ENCODE peak calls at places on chromosomes 12 and 14, in four cellular contexts. One of them, this sample, is unnamed.

GRCh38 chr12:1122803-1123202 is 131.8 kb downstream of the ERC1 start:
- DNase-seq in stimulated activated naive B cell treated with anti-CD40 and anti-IgM and Interleukin-4, amounts not matched to agents 10 μg/mL and 1 μg/mL and 100 μg/mL, for 72 hours: no peak
- DNase-seq in MCF 10A: no peak
- DNase-seq in KG1: no peak
- DNase-seq in this sample: no peak

GRCh38 chr12:113103756-113104450 is 31.7 kb downstream of the RASAL1 start:
- DNase-seq in stimulated activated naive B cell treated with anti-CD40 and anti-IgM and Interleukin-4, amounts not matched to agents 10 μg/mL and 1 μg/mL and 100 μg/mL, for 72 hours: no peak
- DNase-seq in MCF 10A: no peak
- DNase-seq in KG1: no peak
- DNase-seq in this sample: no peak

GRCh38 chr12:122946690-122947271 is 19.5 kb downstream of the ABCB9 start:
- DNase-seq in stimulated activated naive B cell treated with anti-CD40 and anti-IgM and Interleukin-4, amounts not matched to agents 10 μg/mL and 1 μg/mL and 100 μg/mL, for 72 hours: peak; percentile 74
- DNase-seq in MCF 10A: peak; percentile 100
- DNase-seq in KG1: peak; percentile 19
- DNase-seq in this sample: peak; percentile 99

GRCh38 chr12:46744256-46744655 is 81.5 kb downstream of the SLC38A4 start:
- DNase-seq in stimulated activated naive B cell treated with anti-CD40 and anti-IgM and Interleukin-4, amounts not matched to agents 10 μg/mL and 1 μg/mL and 100 μg/mL, for 72 hours: no peak
- DNase-seq in MCF 10A: no peak
- DNase-seq in KG1: no peak
- DNase-seq in this sample: no peak

GRCh38 chr14:65470404-65470880 is 57.9 kb downstream of the FUT8 start:
- DNase-seq in stimulated activated naive B cell treated with anti-CD40 and anti-IgM and Interleukin-4, amounts not matched to agents 10 μg/mL and 1 μg/mL and 100 μg/mL, for 72 hours: no peak
- DNase-seq in MCF 10A: no peak
- DNase-seq in KG1: no peak
- DNase-seq in this sample: no peak

GRCh38 chr14:99660794-99661193 is 15.9 kb downstream of the HHIPL1 start:
- DNase-seq in stimulated activated naive B cell treated with anti-CD40 and anti-IgM and Interleukin-4, amounts not matched to agents 10 μg/mL and 1 μg/mL and 100 μg/mL, for 72 hours: no peak
- DNase-seq in MCF 10A: no peak
- DNase-seq in KG1: no peak
- DNase-seq in this sample: no peak

GRCh38 chr14:30882431-30882830 is 8.1 kb downstream of the COCH start:
- DNase-seq in stimulated activated naive B cell treated with anti-CD40 and anti-IgM and Interleukin-4, amounts not matched to agents 10 μg/mL and 1 μg/mL and 100 μg/mL, for 72 hours: no peak
- DNase-seq in MCF 10A: peak; percentile 45
- DNase-seq in KG1: no peak
- DNase-seq in this sample: no peak

GRCh38 chr14:75518625-75519024 is 3.6 kb upstream of the BATF start:
- DNase-seq in stimulated activated naive B cell treated with anti-CD40 and anti-IgM and Interleukin-4, amounts not matched to agents 10 μg/mL and 1 μg/mL and 100 μg/mL, for 72 hours: no peak
- DNase-seq in MCF 10A: peak; percentile 58
- DNase-seq in KG1: peak; percentile 4
- DNase-seq in this sample: no peak

GRCh38 chr12:19572920-19573558 is 133.7 kb downstream of the AEBP2 start:
- DNase-seq in stimulated activated naive B cell treated with anti-CD40 and anti-IgM and Interleukin-4, amounts not matched to agents 10 μg/mL and 1 μg/mL and 100 μg/mL, for 72 hours: no peak
- DNase-seq in MCF 10A: peak; percentile 76
- DNase-seq in KG1: no peak
- DNase-seq in this sample: peak; percentile 55

GRCh38 chr12:106871477-106871876 is 84.2 kb upstream of the TMEM263 start:
- DNase-seq in stimulated activated naive B cell treated with anti-CD40 and anti-IgM and Interleukin-4, amounts not matched to agents 10 μg/mL and 1 μg/mL and 100 μg/mL, for 72 hours: no peak
- DNase-seq in MCF 10A: no peak
- DNase-seq in KG1: no peak
- DNase-seq in this sample: peak; percentile 10

GRCh38 chr12:26195250-26195640 is at the start of gene SSPN:
- DNase-seq in stimulated activated naive B cell treated with anti-CD40 and anti-IgM and Interleukin-4, amounts not matched to agents 10 μg/mL and 1 μg/mL and 100 μg/mL, for 72 hours: no peak
- DNase-seq in MCF 10A: no peak
- DNase-seq in KG1: peak; percentile 65
- DNase-seq in this sample: peak; percentile 41

GRCh38 chr12:110120878-110121277 is 3.3 kb upstream of the IFT81 start:
- DNase-seq in stimulated activated naive B cell treated with anti-CD40 and anti-IgM and Interleukin-4, amounts not matched to agents 10 μg/mL and 1 μg/mL and 100 μg/mL, for 72 hours: no peak
- DNase-seq in MCF 10A: no peak
- DNase-seq in KG1: no peak
- DNase-seq in this sample: no peak

GRCh38 chr14:106013879-106014376 is 487.5 kb downstream of the TMEM121 start:
- DNase-seq in stimulated activated naive B cell treated with anti-CD40 and anti-IgM and Interleukin-4, amounts not matched to agents 10 μg/mL and 1 μg/mL and 100 μg/mL, for 72 hours: no peak
- DNase-seq in MCF 10A: no peak
- DNase-seq in KG1: no peak
- DNase-seq in this sample: no peak

GRCh38 chr14:32202468-32202865 is 602 bp downstream of the RNU6-8 start:
- DNase-seq in stimulated activated naive B cell treated with anti-CD40 and anti-IgM and Interleukin-4, amounts not matched to agents 10 μg/mL and 1 μg/mL and 100 μg/mL, for 72 hours: no peak
- DNase-seq in MCF 10A: no peak
- DNase-seq in KG1: no peak
- DNase-seq in this sample: no peak

GRCh38 chr14:105187935-105188524 is 6.9 kb upstream of the NUDT14 start:
- DNase-seq in stimulated activated naive B cell treated with anti-CD40 and anti-IgM and Interleukin-4, amounts not matched to agents 10 μg/mL and 1 μg/mL and 100 μg/mL, for 72 hours: no peak
- DNase-seq in MCF 10A: no peak
- DNase-seq in KG1: no peak
- DNase-seq in this sample: no peak

GRCh38 chr14:22657861-22658260 is 13.7 kb upstream of the OR6J1 start:
- DNase-seq in stimulated activated naive B cell treated with anti-CD40 and anti-IgM and Interleukin-4, amounts not matched to agents 10 μg/mL and 1 μg/mL and 100 μg/mL, for 72 hours: no peak
- DNase-seq in MCF 10A: peak; percentile 50
- DNase-seq in KG1: no peak
- DNase-seq in this sample: peak; percentile 76

GRCh38 chr14:51614707-51615106 is 37.0 kb upstream of the FRMD6 start:
- DNase-seq in stimulated activated naive B cell treated with anti-CD40 and anti-IgM and Interleukin-4, amounts not matched to agents 10 μg/mL and 1 μg/mL and 100 μg/mL, for 72 hours: no peak
- DNase-seq in MCF 10A: no peak
- DNase-seq in KG1: no peak
- DNase-seq in this sample: peak; percentile 41

GRCh38 chr14:34733245-34733644 is 18.9 kb upstream of the CFL2 start:
- DNase-seq in stimulated activated naive B cell treated with anti-CD40 and anti-IgM and Interleukin-4, amounts not matched to agents 10 μg/mL and 1 μg/mL and 100 μg/mL, for 72 hours: no peak
- DNase-seq in MCF 10A: no peak
- DNase-seq in KG1: no peak
- DNase-seq in this sample: peak; percentile 85

GRCh38 chr12:1836854-1837411 is 16.6 kb downstream of the LRTM2 start:
- DNase-seq in stimulated activated naive B cell treated with anti-CD40 and anti-IgM and Interleukin-4, amounts not matched to agents 10 μg/mL and 1 μg/mL and 100 μg/mL, for 72 hours: no peak
- DNase-seq in MCF 10A: no peak
- DNase-seq in KG1: no peak
- DNase-seq in this sample: peak; percentile 38

GRCh38 chr12:42166501-42166900 is 21.8 kb upstream of the GXYLT1 start:
- DNase-seq in stimulated activated naive B cell treated with anti-CD40 and anti-IgM and Interleukin-4, amounts not matched to agents 10 μg/mL and 1 μg/mL and 100 μg/mL, for 72 hours: no peak
- DNase-seq in MCF 10A: no peak
- DNase-seq in KG1: no peak
- DNase-seq in this sample: no peak

GRCh38 chr14:102155150-102155549 is 15.5 kb downstream of the WDR20 start:
- DNase-seq in stimulated activated naive B cell treated with anti-CD40 and anti-IgM and Interleukin-4, amounts not matched to agents 10 μg/mL and 1 μg/mL and 100 μg/mL, for 72 hours: no peak
- DNase-seq in MCF 10A: no peak
- DNase-seq in KG1: no peak
- DNase-seq in this sample: peak; percentile 56

GRCh38 chr14:104686624-104687517 is 2.5 kb upstream of the INF2 start:
- DNase-seq in stimulated activated naive B cell treated with anti-CD40 and anti-IgM and Interleukin-4, amounts not matched to agents 10 μg/mL and 1 μg/mL and 100 μg/mL, for 72 hours: no peak
- DNase-seq in MCF 10A: no peak
- DNase-seq in KG1: no peak
- DNase-seq in this sample: no peak

GRCh38 chr14:35400707-35401421 is 3.7 kb downstream of the NFKBIA start:
- DNase-seq in stimulated activated naive B cell treated with anti-CD40 and anti-IgM and Interleukin-4, amounts not matched to agents 10 μg/mL and 1 μg/mL and 100 μg/mL, for 72 hours: no peak
- DNase-seq in MCF 10A: peak; percentile 67
- DNase-seq in KG1: no peak
- DNase-seq in this sample: no peak

GRCh38 chr12:21527451-21528180 is 1.5 kb downstream of the SPX start:
- DNase-seq in stimulated activated naive B cell treated with anti-CD40 and anti-IgM and Interleukin-4, amounts not matched to agents 10 μg/mL and 1 μg/mL and 100 μg/mL, for 72 hours: peak; percentile 60
- DNase-seq in MCF 10A: peak; percentile 69
- DNase-seq in KG1: no peak
- DNase-seq in this sample: peak; percentile 26

GRCh38 chr14:62468946-62469345 is 576.3 kb downstream of the KCNH5 start:
- DNase-seq in stimulated activated naive B cell treated with anti-CD40 and anti-IgM and Interleukin-4, amounts not matched to agents 10 μg/mL and 1 μg/mL and 100 μg/mL, for 72 hours: no peak
- DNase-seq in MCF 10A: no peak
- DNase-seq in KG1: no peak
- DNase-seq in this sample: no peak

GRCh38 chr12:111441107-111441928 is 35.6 kb downstream of the SH2B3 start:
- DNase-seq in stimulated activated naive B cell treated with anti-CD40 and anti-IgM and Interleukin-4, amounts not matched to agents 10 μg/mL and 1 μg/mL and 100 μg/mL, for 72 hours: no peak
- DNase-seq in MCF 10A: no peak
- DNase-seq in KG1: no peak
- DNase-seq in this sample: no peak

GRCh38 chr12:26566186-26566585 is 266.8 kb downstream of the ITPR2 start:
- DNase-seq in stimulated activated naive B cell treated with anti-CD40 and anti-IgM and Interleukin-4, amounts not matched to agents 10 μg/mL and 1 μg/mL and 100 μg/mL, for 72 hours: no peak
- DNase-seq in MCF 10A: no peak
- DNase-seq in KG1: no peak
- DNase-seq in this sample: no peak

GRCh38 chr14:59333668-59334067 is 131.5 kb downstream of the GPR135 start:
- DNase-seq in stimulated activated naive B cell treated with anti-CD40 and anti-IgM and Interleukin-4, amounts not matched to agents 10 μg/mL and 1 μg/mL and 100 μg/mL, for 72 hours: no peak
- DNase-seq in MCF 10A: peak; percentile 88
- DNase-seq in KG1: no peak
- DNase-seq in this sample: peak; percentile 99

GRCh38 chr12:132408626-132409494 is 79.5 kb upstream of the GALNT9 start:
- DNase-seq in stimulated activated naive B cell treated with anti-CD40 and anti-IgM and Interleukin-4, amounts not matched to agents 10 μg/mL and 1 μg/mL and 100 μg/mL, for 72 hours: no peak
- DNase-seq in MCF 10A: no peak
- DNase-seq in KG1: no peak
- DNase-seq in this sample: no peak

GRCh38 chr14:50631408-50631821 is 36.7 kb downstream of the SAV1 start:
- DNase-seq in stimulated activated naive B cell treated with anti-CD40 and anti-IgM and Interleukin-4, amounts not matched to agents 10 μg/mL and 1 μg/mL and 100 μg/mL, for 72 hours: no peak
- DNase-seq in MCF 10A: no peak
- DNase-seq in KG1: no peak
- DNase-seq in this sample: no peak

GRCh38 chr12:6135071-6135470 is 10.6 kb upstream of the VWF start:
- DNase-seq in stimulated activated naive B cell treated with anti-CD40 and anti-IgM and Interleukin-4, amounts not matched to agents 10 μg/mL and 1 μg/mL and 100 μg/mL, for 72 hours: no peak
- DNase-seq in MCF 10A: no peak
- DNase-seq in KG1: no peak
- DNase-seq in this sample: no peak

GRCh38 chr12:111758120-111758561 is 8.6 kb upstream of the ALDH2 start:
- DNase-seq in stimulated activated naive B cell treated with anti-CD40 and anti-IgM and Interleukin-4, amounts not matched to agents 10 μg/mL and 1 μg/mL and 100 μg/mL, for 72 hours: no peak
- DNase-seq in MCF 10A: no peak
- DNase-seq in KG1: no peak
- DNase-seq in this sample: no peak

GRCh38 chr12:59010948-59011347 is 90.6 kb upstream of the LRIG3 start:
- DNase-seq in stimulated activated naive B cell treated with anti-CD40 and anti-IgM and Interleukin-4, amounts not matched to agents 10 μg/mL and 1 μg/mL and 100 μg/mL, for 72 hours: no peak
- DNase-seq in MCF 10A: no peak
- DNase-seq in KG1: no peak
- DNase-seq in this sample: no peak

GRCh38 chr12:102024765-102025164 is 37.0 kb downstream of the WASHC3 start:
- DNase-seq in stimulated activated naive B cell treated with anti-CD40 and anti-IgM and Interleukin-4, amounts not matched to agents 10 μg/mL and 1 μg/mL and 100 μg/mL, for 72 hours: no peak
- DNase-seq in MCF 10A: no peak
- DNase-seq in KG1: no peak
- DNase-seq in this sample: no peak

GRCh38 chr12:26153421-26154154 is 28.8 kb upstream of the BHLHE41 start:
- DNase-seq in stimulated activated naive B cell treated with anti-CD40 and anti-IgM and Interleukin-4, amounts not matched to agents 10 μg/mL and 1 μg/mL and 100 μg/mL, for 72 hours: no peak
- DNase-seq in MCF 10A: peak; percentile 75
- DNase-seq in KG1: no peak
- DNase-seq in this sample: peak; percentile 99

GRCh38 chr14:103523583-103523969 is 946 bp upstream of the CKB start:
- DNase-seq in stimulated activated naive B cell treated with anti-CD40 and anti-IgM and Interleukin-4, amounts not matched to agents 10 μg/mL and 1 μg/mL and 100 μg/mL, for 72 hours: no peak
- DNase-seq in MCF 10A: no peak
- DNase-seq in KG1: no peak
- DNase-seq in this sample: no peak

GRCh38 chr12:4849024-4849594 is 60.6 kb upstream of the KCNA1 start:
- DNase-seq in stimulated activated naive B cell treated with anti-CD40 and anti-IgM and Interleukin-4, amounts not matched to agents 10 μg/mL and 1 μg/mL and 100 μg/mL, for 72 hours: no peak
- DNase-seq in MCF 10A: peak; percentile 38
- DNase-seq in KG1: no peak
- DNase-seq in this sample: peak; percentile 47

GRCh38 chr12:46299846-46300245 is 31.0 kb upstream of the SLC38A1 start:
- DNase-seq in stimulated activated naive B cell treated with anti-CD40 and anti-IgM and Interleukin-4, amounts not matched to agents 10 μg/mL and 1 μg/mL and 100 μg/mL, for 72 hours: no peak
- DNase-seq in MCF 10A: no peak
- DNase-seq in KG1: no peak
- DNase-seq in this sample: no peak

GRCh38 chr12:76085159-76085868 is 829 bp upstream of the NAP1L1 start:
- DNase-seq in stimulated activated naive B cell treated with anti-CD40 and anti-IgM and Interleukin-4, amounts not matched to agents 10 μg/mL and 1 μg/mL and 100 μg/mL, for 72 hours: peak; percentile 5
- DNase-seq in MCF 10A: no peak
- DNase-seq in KG1: no peak
- DNase-seq in this sample: peak; percentile 30

This sample was measured in renal cortical epithelial cell.